ENCODE peak calls at places on chromosomes 5 and 9, in nine cellular contexts. G, A, V, L, F, X, B, K and M are unnamed samples.

GRCh38 chr5:175484824-175485223 is 6.5 kb downstream of the SFXN1 start:
- DNase-seq in G (no peak), A (no peak), V (no peak), L (no peak), F (no peak), X (no peak), B (no peak), K (no peak), M (no peak)

GRCh38 chr5:43363445-43364152 is 48.6 kb downstream of the CCL28 start:
- DNase-seq in G (no peak), A (no peak), V (no peak), L (peak), F (no peak), X (no peak), B (no peak), K (no peak), M (no peak)

GRCh38 chr9:93304574-93305496 is 120.9 kb downstream of the WNK2 start:
- DNase-seq in G (peak), A (peak), V (peak), L (peak), F (peak), X (peak), B (no peak), K (no peak), M (peak)

GRCh38 chr9:120308495-120308894 is 271.5 kb downstream of the CDK5RAP2 start:
- DNase-seq in G (no peak), A (no peak), V (no peak), L (no peak), F (no peak), X (no peak), B (no peak), K (no peak), M (no peak)

GRCh38 chr5:15607076-15607475 is 107.1 kb downstream of the FBXL7 start:
- DNase-seq in G (no peak), A (no peak), V (no peak), L (no peak), F (no peak), X (no peak), B (no peak), K (no peak), M (no peak)

GRCh38 chr9:88418715-88419540 is 30.7 kb downstream of the SPIN1 start:
- DNase-seq in G (no peak), A (no peak), V (peak), L (no peak), F (no peak), X (no peak), B (no peak), K (no peak), M (no peak)

GRCh38 chr5:141753971-141754713 is 72.1 kb upstream of the ARAP3 start:
- DNase-seq in G (no peak), A (peak), V (peak), L (peak), F (no peak), X (no peak), B (no peak), K (no peak), M (no peak)

GRCh38 chr5:59789197-59789596 is 104.3 kb downstream of the PDE4D start:
- DNase-seq in G (no peak), A (no peak), V (no peak), L (no peak), F (no peak), X (peak), B (no peak), K (no peak), M (no peak)

GRCh38 chr5:52837591-52838001 is 49.9 kb downstream of the ITGA1 start:
- DNase-seq in G (no peak), A (no peak), V (no peak), L (no peak), F (no peak), X (no peak), B (no peak), K (no peak), M (no peak)

GRCh38 chr5:4941957-4942830 is 197.9 kb upstream of the ADAMTS16 start:
- DNase-seq in G (no peak), A (peak), V (peak), L (no peak), F (no peak), X (no peak), B (no peak), K (no peak), M (no peak)

GRCh38 chr5:78636682-78637081 is 11.9 kb downstream of the LHFPL2 start:
- DNase-seq in G (no peak), A (peak), V (no peak), L (no peak), F (no peak), X (no peak), B (no peak), K (no peak), M (no peak)

GRCh38 chr9:38160613-38161215 is 91.7 kb upstream of the SHB start:
- DNase-seq in G (peak), A (peak), V (peak), L (peak), F (no peak), X (peak), B (peak), K (no peak), M (peak)

GRCh38 chr5:157059891-157060290 is 975 bp upstream of the HAVCR1 start:
- DNase-seq in G (no peak), A (no peak), V (no peak), L (no peak), F (no peak), X (no peak), B (no peak), K (no peak), M (no peak)

GRCh38 chr5:82426419-82427154 is 148.4 kb upstream of the RPS23 start:
- DNase-seq in G (no peak), A (no peak), V (no peak), L (no peak), F (no peak), X (no peak), B (no peak), K (no peak), M (no peak)

GRCh38 chr5:85512896-85513295 is 1104.8 kb upstream of the COX7C start:
- DNase-seq in G (no peak), A (peak), V (no peak), L (no peak), F (no peak), X (no peak), B (no peak), K (no peak), M (no peak)

GRCh38 chr9:137369111-137369787 is 53.7 kb downstream of the EXD3 start:
- DNase-seq in G (no peak), A (no peak), V (no peak), L (no peak), F (peak), X (peak), B (no peak), K (no peak), M (peak)

GRCh38 chr5:31317642-31318041 is 124.2 kb downstream of the CDH6 start:
- DNase-seq in G (no peak), A (no peak), V (no peak), L (no peak), F (no peak), X (no peak), B (no peak), K (no peak), M (no peak)

GRCh38 chr5:111238826-111239225 is 14.6 kb downstream of the CAMK4 start:
- DNase-seq in G (no peak), A (no peak), V (no peak), L (no peak), F (no peak), X (no peak), B (no peak), K (no peak), M (no peak)

GRCh38 chr9:18255747-18256146 is 218.2 kb upstream of the ADAMTSL1 start:
- DNase-seq in G (no peak), A (no peak), V (no peak), L (no peak), F (no peak), X (no peak), B (no peak), K (no peak), M (no peak)

GRCh38 chr5:16726538-16726946 is 109.7 kb upstream of the RETREG1 start:
- DNase-seq in G (no peak), A (no peak), V (peak), L (no peak), F (no peak), X (no peak), B (no peak), K (no peak), M (no peak)

GRCh38 chr9:129469988-129470316 is 150.9 kb downstream of the C9orf50 start:
- DNase-seq in G (no peak), A (no peak), V (no peak), L (no peak), F (no peak), X (no peak), B (no peak), K (no peak), M (no peak)

GRCh38 chr9:128203024-128203841 is at the start of gene DNM1:
- DNase-seq in G (peak), A (peak), V (peak), L (peak), F (peak), X (no peak), B (peak), K (no peak), M (peak)
- H3K27ac ChIP-seq in G (peak), A (no peak), V (no peak), L (peak), F (no peak), X (peak), B (no peak), K (peak), M (no peak)

GRCh38 chr9:34634551-34634945 is 3.0 kb downstream of the SIGMAR1 start:
- DNase-seq in G (no peak), A (no peak), V (no peak), L (no peak), F (no peak), X (no peak), B (no peak), K (no peak), M (no peak)
- TF ChIP-seq CTCF in G (no peak), A (no peak), V (no peak), L (no peak), F (no peak), X (no peak), B (no peak), K (no peak), M (no peak)

GRCh38 chr5:89273289-89273688 is 390.3 kb upstream of the MEF2C start:
- DNase-seq in G (no peak), A (no peak), V (no peak), L (no peak), F (no peak), X (no peak), B (no peak), K (no peak), M (no peak)

GRCh38 chr5:89268460-89268859 is 385.5 kb upstream of the MEF2C start:
- DNase-seq in G (no peak), A (peak), V (no peak), L (no peak), F (no peak), X (no peak), B (no peak), K (no peak), M (no peak)

GRCh38 chr5:89267764-89268163 is 384.8 kb upstream of the MEF2C start:
- DNase-seq in G (no peak), A (no peak), V (no peak), L (no peak), F (no peak), X (no peak), B (no peak), K (no peak), M (no peak)

GRCh38 chr5:89269721-89270120 is 386.7 kb upstream of the MEF2C start:
- DNase-seq in G (no peak), A (no peak), V (no peak), L (no peak), F (no peak), X (no peak), B (no peak), K (no peak), M (no peak)

GRCh38 chr5:89270901-89271300 is 387.9 kb upstream of the MEF2C start:
- DNase-seq in G (no peak), A (no peak), V (no peak), L (no peak), F (no peak), X (no peak), B (no peak), K (no peak), M (no peak)
- H3K27ac ChIP-seq in G (no peak), A (no peak), V (no peak), L (no peak), F (peak), X (no peak), B (no peak), K (no peak), M (no peak)

GRCh38 chr9:126203313-126203712 is 123.3 kb upstream of the MVB12B start:
- DNase-seq in G (no peak), A (no peak), V (peak), L (no peak), F (no peak), X (no peak), B (no peak), K (no peak), M (no peak)
- TF ChIP-seq CTCF in G (no peak), A (peak), V (peak), L (no peak), F (no peak), X (no peak), B (no peak), K (peak), M (no peak)